ENCODE peak calls at places on chromosomes 11 and 22, in six cellular contexts. B is A549, S is HepG2, C is SK-N-SH, Y is K562, W is GM12878. E is an unnamed sample.

GRCh38 chr22:19631899-19632670 is 82.2 kb upstream of the SEPTIN5 start:
- DNase-seq in B (peak; percentile 51), S (peak; percentile 32), C (peak; percentile 82), Y (peak; percentile 93), W (no peak), E (peak; percentile 78)

GRCh38 chr11:123161386-123161785 is 33.7 kb downstream of the CLMP start:
- DNase-seq in B (no peak), S (no peak), C (no peak), Y (no peak), W (no peak), E (no peak)

GRCh38 chr11:60515144-60515855 is at the start of gene MS4A13:
- DNase-seq in B (no peak), S (no peak), C (peak; percentile 50), Y (peak; percentile 72), W (no peak), E (no peak)

GRCh38 chr22:19876314-19876940 is 21.8 kb upstream of the GNB1L start:
- DNase-seq in B (peak; percentile 27), S (no peak), C (peak; percentile 94), Y (no peak), W (no peak), E (no peak)

GRCh38 chr22:41561335-41561734 is 525 bp downstream of the CSDC2 start:
- DNase-seq in B (no peak), S (no peak), C (no peak), Y (no peak), W (no peak), E (peak; percentile 57)

GRCh38 chr11:45369294-45369693 is 83.2 kb upstream of the SYT13 start:
- DNase-seq in B (no peak), S (no peak), C (no peak), Y (no peak), W (no peak), E (no peak)

GRCh38 chr11:125094731-125095130 is 16.7 kb downstream of the TMEM218 start:
- DNase-seq in B (no peak), S (no peak), C (no peak), Y (no peak), W (no peak), E (no peak)

GRCh38 chr11:112179601-112180000 is 4.3 kb downstream of the BCO2 start:
- DNase-seq in B (no peak), S (no peak), C (no peak), Y (no peak), W (peak; percentile 64), E (no peak)

GRCh38 chr11:3854977-3855807 is at the start of gene STIM1:
- DNase-seq in B (peak; percentile 94), S (peak; percentile 84), C (peak; percentile 95), Y (peak; percentile 97), W (peak; percentile 88), E (peak; percentile 100)

GRCh38 chr11:117417342-117417741 is 89.7 kb downstream of the CEP164 start:
- DNase-seq in B (no peak), S (no peak), C (no peak), Y (no peak), W (no peak), E (no peak)

GRCh38 chr11:122852071-122852831 is 14.0 kb downstream of the CRTAM start:
- DNase-seq in B (peak; percentile 9), S (no peak), C (no peak), Y (no peak), W (no peak), E (no peak)

GRCh38 chr11:60974726-60975125 is 3.2 kb downstream of the CD6 start:
- DNase-seq in B (no peak), S (no peak), C (peak; percentile 41), Y (no peak), W (no peak), E (no peak)

GRCh38 chr11:112962854-112963367 is 1.7 kb downstream of the NCAM1 start:
- DNase-seq in B (no peak), S (no peak), C (peak; percentile 85), Y (no peak), W (no peak), E (no peak)

GRCh38 chr11:101470881-101471535 is 112.8 kb downstream of the TRPC6 start:
- DNase-seq in B (peak; percentile 3), S (peak; percentile 25), C (no peak), Y (no peak), W (no peak), E (no peak)

GRCh38 chr11:67118059-67118766 is 850 bp upstream of the KDM2A start:
- DNase-seq in B (peak; percentile 16), S (no peak), C (peak; percentile 40), Y (no peak), W (no peak), E (peak; percentile 84)

GRCh38 chr11:69509846-69510390 is 28.5 kb downstream of the LINC01488 start:
- DNase-seq in B (no peak), S (no peak), C (no peak), Y (no peak), W (no peak), E (no peak)

GRCh38 chr11:13091373-13091772 is 82.3 kb downstream of the RASSF10 start:
- DNase-seq in B (no peak), S (no peak), C (no peak), Y (peak; percentile 71), W (no peak), E (no peak)

GRCh38 chr11:1072116-1072820 is 2.4 kb upstream of the MUC2 start:
- DNase-seq in B (peak; percentile 91), S (no peak), C (no peak), Y (peak; percentile 19), W (no peak), E (peak; percentile 39)

GRCh38 chr11:17528181-17528691 is 16.0 kb downstream of the USH1C start:
- DNase-seq in B (peak; percentile 42), S (peak; percentile 23), C (peak; percentile 88), Y (peak; percentile 77), W (no peak), E (peak; percentile 90)

GRCh38 chr11:73989156-73989555 is 6.5 kb upstream of the UCP2 start:
- DNase-seq in B (no peak), S (no peak), C (no peak), Y (peak; percentile 67), W (no peak), E (no peak)

GRCh38 chr11:34278708-34279297 is 79.0 kb downstream of the ABTB2 start:
- DNase-seq in B (no peak), S (no peak), C (peak; percentile 32), Y (no peak), W (peak; percentile 32), E (no peak)

GRCh38 chr22:48227341-48228018 is 1465.0 kb downstream of the TBC1D22A start:
- DNase-seq in B (no peak), S (no peak), C (no peak), Y (no peak), W (no peak), E (peak; percentile 13)

GRCh38 chr11:111733655-111734088 is 32.5 kb downstream of the PPP2R1B start:
- DNase-seq in B (no peak), S (no peak), C (no peak), Y (no peak), W (no peak), E (no peak)

GRCh38 chr11:74696932-74697687 is 34.1 kb downstream of the CHRDL2 start:
- DNase-seq in B (peak; percentile 85), S (peak; percentile 26), C (no peak), Y (peak; percentile 29), W (no peak), E (no peak)

GRCh38 chr11:19027829-19028595 is 32.5 kb downstream of the MRGPRX2 start:
- DNase-seq in B (peak; percentile 59), S (peak; percentile 29), C (no peak), Y (no peak), W (no peak), E (no peak)

GRCh38 chr22:36872866-36873498 is 12.2 kb downstream of the NCF4 start:
- DNase-seq in B (no peak), S (no peak), C (peak; percentile 1), Y (no peak), W (no peak), E (no peak)

GRCh38 chr22:36874309-36874696 is 13.5 kb downstream of the NCF4 start:
- DNase-seq in B (no peak), S (no peak), C (no peak), Y (no peak), W (no peak), E (no peak)

GRCh38 chr22:36874731-36875130 is 13.9 kb downstream of the NCF4 start:
- DNase-seq in B (no peak), S (no peak), C (no peak), Y (no peak), W (no peak), E (no peak)

GRCh38 chr22:36872084-36872483 is 11.3 kb downstream of the NCF4 start:
- DNase-seq in B (no peak), S (no peak), C (peak; percentile 3), Y (no peak), W (no peak), E (no peak)

DNA sequence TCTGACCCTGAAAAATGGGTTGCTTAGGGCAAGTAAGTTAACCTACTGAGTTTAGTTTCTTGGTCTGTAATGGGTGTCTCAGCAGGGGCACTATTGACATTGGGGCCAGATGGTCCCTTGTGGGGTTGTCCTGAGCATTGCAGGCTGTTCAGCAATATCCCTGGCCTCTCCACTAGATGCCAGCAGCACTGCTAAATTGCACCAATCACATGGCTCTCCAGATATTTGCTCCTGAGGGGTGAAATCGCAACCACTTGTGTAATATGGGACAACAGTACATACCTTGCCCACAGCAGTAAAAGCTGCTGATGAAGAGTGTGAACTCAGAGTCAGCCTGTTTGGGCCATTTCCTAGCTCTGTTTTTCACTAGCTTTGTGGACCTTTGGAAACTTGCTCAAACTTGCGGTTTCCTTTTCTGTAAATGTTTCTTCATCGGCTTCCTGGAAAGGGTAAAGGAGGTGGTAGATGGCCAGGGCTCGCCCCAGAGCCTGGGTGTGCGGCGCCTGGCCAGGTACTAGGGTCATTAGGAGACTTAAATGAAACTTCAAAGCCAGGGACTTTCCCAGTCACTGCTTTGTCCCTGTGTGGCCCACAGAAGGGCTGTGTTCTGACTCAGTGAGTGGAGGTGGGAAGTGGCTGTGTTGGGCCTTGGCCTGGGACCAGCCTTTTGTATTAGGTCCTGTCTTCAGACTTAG is 13.0 kb downstream of the NCF4 start:
- DNase-seq in B (peak; percentile 69), S (peak; percentile 62), C (peak; percentile 62), Y (peak; percentile 21), W (peak; percentile 69), E (no peak)
- TF ChIP-seq RFX5 in B (no peak), S (no peak), C (no peak), Y (no peak), W (no peak), E (no peak)

DNA sequence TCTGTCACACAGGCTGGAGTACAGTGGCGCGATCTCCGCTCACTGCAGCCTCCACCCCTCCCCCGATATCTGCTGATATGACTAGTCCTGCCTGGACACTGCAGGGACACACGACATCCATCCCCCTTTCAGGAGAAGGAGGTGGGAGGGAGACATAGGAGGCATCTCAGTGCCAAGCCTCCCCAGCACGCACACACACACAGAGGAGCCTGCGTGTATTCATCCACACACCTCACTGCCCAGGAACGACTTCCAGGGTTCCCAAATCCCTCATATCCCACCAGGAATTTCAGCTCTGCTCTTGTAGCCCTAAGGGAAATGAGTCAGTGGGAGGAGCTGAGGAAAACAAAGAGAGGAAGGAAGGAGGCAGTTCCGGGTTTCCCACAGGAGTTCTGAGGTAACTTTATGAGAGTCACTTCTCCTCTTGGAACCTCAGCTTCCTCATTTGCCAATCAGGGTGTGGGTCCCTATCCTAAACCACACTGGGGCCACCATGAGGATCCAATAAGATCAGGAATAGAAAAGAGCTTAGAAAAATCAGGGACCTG is 37.2 kb upstream of the ACER3 start:
- DNase-seq in B (peak; percentile 89), S (peak; percentile 31), C (no peak), Y (peak; percentile 89), W (no peak), E (peak; percentile 43)
- TF ChIP-seq CHD2 in B (no peak), S (no peak), C (no peak), Y (no peak), W (no peak), E (no peak)

GRCh38 chr22:27080191-27080590 is 422.8 kb downstream of the MIAT start:
- DNase-seq in B (no peak), S (no peak), C (no peak), Y (no peak), W (no peak), E (no peak)
- TF ChIP-seq RFX5 in B (no peak), S (no peak), C (no peak), Y (no peak), W (no peak), E (no peak)

GRCh38 chr11:108768370-108768769 is 103.5 kb downstream of the DDX10 start:
- DNase-seq in B (no peak), S (no peak), C (no peak), Y (no peak), W (no peak), E (no peak)
- TF ChIP-seq CHD2 in B (no peak), S (no peak), C (no peak), Y (no peak), W (no peak), E (no peak)

E was measured in H1.